ENCODE peak calls at places on chromosomes 1 and 21, in four cellular contexts. Y is HCT116, K is SK-N-SH, Z is endothelial cell of umbilical vein. U is an unnamed sample.

GRCh38 chr1:219514728-219515127 is 98.2 kb downstream of the ZC3H11B start:
- DNase-seq in Y (no peak), K (no peak), Z (no peak), U (no peak)

GRCh38 chr1:88327391-88328267 is 356.4 kb upstream of the PKN2 start:
- DNase-seq in Y (peak), K (no peak), Z (peak), U (peak)

GRCh38 chr1:151972533-151973270 is 21.0 kb downstream of the S100A10 start:
- DNase-seq in Y (peak), K (no peak), Z (peak), U (no peak)

GRCh38 chr21:41711416-41712023 is 55.3 kb downstream of the RIPK4 start:
- DNase-seq in Y (no peak), K (no peak), Z (no peak), U (no peak)

GRCh38 chr1:111738436-111739221 is 566 bp downstream of the INKA2 start:
- DNase-seq in Y (peak), K (peak), Z (peak), U (no peak)

GRCh38 chr1:211330282-211330936 is 3.8 kb downstream of the TRAF5 start:
- DNase-seq in Y (no peak), K (no peak), Z (no peak), U (no peak)

GRCh38 chr1:165844114-165844798 is 16.8 kb downstream of the UCK2 start:
- DNase-seq in Y (no peak), K (no peak), Z (no peak), U (no peak)

GRCh38 chr1:89996415-89997110 is 1.7 kb downstream of the ZNF326 start:
- DNase-seq in Y (no peak), K (no peak), Z (no peak), U (no peak)

GRCh38 chr1:202235856-202236837 is 42.5 kb downstream of the LGR6 start:
- DNase-seq in Y (peak), K (peak), Z (peak), U (no peak)

GRCh38 chr1:58823481-58824010 is 39.7 kb upstream of the JUN start:
- DNase-seq in Y (no peak), K (no peak), Z (peak), U (no peak)

GRCh38 chr1:207981976-207982375 is 71.1 kb upstream of the CD34 start:
- DNase-seq in Y (peak), K (peak), Z (peak), U (no peak)

GRCh38 chr21:44869860-44870747 is 3.4 kb downstream of the PTTG1IP start:
- DNase-seq in Y (peak), K (no peak), Z (peak), U (no peak)
- H3K9ac ChIP-seq in Y (peak), K (peak), Z (peak), U (no peak)

GRCh38 chr1:239555350-239555749 is 169.0 kb downstream of the CHRM3 start:
- DNase-seq in Y (no peak), K (no peak), Z (no peak), U (no peak)

GRCh38 chr1:239547987-239548386 is 161.6 kb downstream of the CHRM3 start:
- DNase-seq in Y (no peak), K (no peak), Z (no peak), U (no peak)

GRCh38 chr1:239545466-239545865 is 159.1 kb downstream of the CHRM3 start:
- DNase-seq in Y (no peak), K (no peak), Z (no peak), U (no peak)

GRCh38 chr1:239550178-239550577 is 163.8 kb downstream of the CHRM3 start:
- DNase-seq in Y (no peak), K (no peak), Z (no peak), U (no peak)
- TF ChIP-seq POLR2AphosphoS5 in Y (no peak), K (no peak), Z (no peak), U (no peak)

DNA sequence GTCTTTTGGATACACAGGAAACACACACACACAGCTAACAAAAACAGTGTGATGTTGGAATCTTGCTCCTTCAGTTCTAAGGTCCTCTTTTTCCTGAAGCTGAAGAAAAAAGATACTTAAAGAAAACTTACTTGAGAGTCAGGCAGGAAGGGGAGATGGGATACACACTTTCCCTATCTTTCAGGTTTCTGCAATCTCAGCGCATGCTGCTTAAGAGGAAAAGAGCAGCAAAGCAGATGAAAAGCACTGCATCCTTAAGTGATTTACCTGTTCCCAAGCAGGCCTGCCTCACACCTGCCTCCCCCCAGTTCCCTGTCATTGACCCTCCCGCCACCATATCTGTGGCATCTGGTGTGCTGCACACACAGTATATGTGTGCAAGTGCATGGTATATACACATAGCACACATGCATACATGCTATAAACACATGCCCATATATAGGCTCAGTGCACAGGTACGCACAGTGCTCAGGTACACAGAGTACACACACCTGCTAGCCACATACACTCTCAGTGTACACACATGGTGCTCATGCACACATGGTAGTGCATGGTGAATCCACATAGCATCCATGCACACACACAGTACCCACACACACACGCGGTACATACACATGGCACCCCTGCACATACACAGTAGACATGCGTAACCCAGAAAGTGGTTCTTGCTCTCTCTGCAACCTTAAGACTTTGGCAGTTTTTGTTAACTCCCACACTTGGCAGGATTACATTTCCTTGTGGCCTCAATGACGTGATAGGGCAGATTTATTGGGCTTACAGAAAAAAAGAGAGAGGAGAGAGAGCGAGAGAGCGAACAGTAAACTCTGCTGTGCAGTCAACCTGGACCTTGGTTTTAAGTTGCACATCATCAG is 166.9 kb downstream of the TOMM20 start:
- DNase-seq in Y (no peak), K (no peak), Z (peak), U (no peak)
- H3K9ac ChIP-seq in Y (no peak), K (peak), Z (peak), U (no peak)

DNA sequence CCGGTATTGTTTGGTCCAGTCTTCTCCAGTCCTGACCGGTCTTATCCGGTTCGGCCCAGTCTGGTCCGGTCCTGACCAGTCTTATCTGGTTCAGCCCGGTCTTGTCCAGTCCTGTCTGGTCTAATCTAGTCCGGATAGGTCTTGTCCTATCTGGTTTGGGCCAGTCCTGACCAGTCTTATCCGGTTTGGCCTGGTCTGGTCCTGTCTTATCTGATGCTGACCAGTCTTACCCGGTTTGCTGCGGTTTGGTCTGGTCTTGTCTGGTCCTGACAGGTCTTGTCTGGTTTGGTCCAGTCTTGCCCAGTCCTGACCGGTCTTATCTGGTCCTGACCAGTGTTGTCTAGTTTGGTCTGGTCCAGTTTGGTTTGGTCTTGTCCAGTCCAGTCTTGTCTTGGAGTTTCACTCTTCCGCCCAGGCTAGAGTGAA is 30.1 kb downstream of the DHX9 start:
- DNase-seq in Y (no peak), K (no peak), Z (no peak), U (no peak)
- TF ChIP-seq POLR2AphosphoS5 in Y (no peak), K (no peak), Z (no peak), U (no peak)

GRCh38 chr1:24366707-24367106 is 46.9 kb downstream of the STPG1 start:
- DNase-seq in Y (no peak), K (no peak), Z (no peak), U (no peak)

GRCh38 chr1:24362982-24363614 is 43.9 kb downstream of the GRHL3 start:
- DNase-seq in Y (peak), K (no peak), Z (no peak), U (no peak)

GRCh38 chr1:24364975-24365678 is 46.0 kb downstream of the GRHL3 start:
- DNase-seq in Y (peak), K (peak), Z (peak), U (peak)

GRCh38 chr1:24363994-24364393 is 44.8 kb downstream of the GRHL3 start:
- DNase-seq in Y (no peak), K (no peak), Z (no peak), U (no peak)

DNA sequence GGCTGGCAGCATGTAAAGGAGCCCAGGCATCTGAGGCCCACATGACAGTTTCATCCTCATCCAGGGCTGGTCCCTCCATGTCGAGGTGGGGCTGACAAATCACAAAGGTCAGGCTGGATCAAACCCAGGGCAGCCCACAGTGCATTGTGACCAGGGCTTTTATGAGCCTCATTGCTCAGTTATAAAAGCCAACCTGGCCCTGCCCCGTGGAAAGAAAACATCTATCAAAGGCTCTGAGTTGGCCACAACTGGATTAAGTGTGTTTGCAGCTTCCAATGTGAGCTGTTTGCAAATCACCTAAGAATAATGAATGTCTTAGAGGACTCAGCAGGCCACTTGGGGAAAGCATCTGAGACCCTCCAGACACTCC is 45.4 kb downstream of the GRHL3 start:
- DNase-seq in Y (peak), K (no peak), Z (no peak), U (no peak)
- H3K9ac ChIP-seq in Y (peak), K (no peak), Z (no peak), U (no peak)

DNA sequence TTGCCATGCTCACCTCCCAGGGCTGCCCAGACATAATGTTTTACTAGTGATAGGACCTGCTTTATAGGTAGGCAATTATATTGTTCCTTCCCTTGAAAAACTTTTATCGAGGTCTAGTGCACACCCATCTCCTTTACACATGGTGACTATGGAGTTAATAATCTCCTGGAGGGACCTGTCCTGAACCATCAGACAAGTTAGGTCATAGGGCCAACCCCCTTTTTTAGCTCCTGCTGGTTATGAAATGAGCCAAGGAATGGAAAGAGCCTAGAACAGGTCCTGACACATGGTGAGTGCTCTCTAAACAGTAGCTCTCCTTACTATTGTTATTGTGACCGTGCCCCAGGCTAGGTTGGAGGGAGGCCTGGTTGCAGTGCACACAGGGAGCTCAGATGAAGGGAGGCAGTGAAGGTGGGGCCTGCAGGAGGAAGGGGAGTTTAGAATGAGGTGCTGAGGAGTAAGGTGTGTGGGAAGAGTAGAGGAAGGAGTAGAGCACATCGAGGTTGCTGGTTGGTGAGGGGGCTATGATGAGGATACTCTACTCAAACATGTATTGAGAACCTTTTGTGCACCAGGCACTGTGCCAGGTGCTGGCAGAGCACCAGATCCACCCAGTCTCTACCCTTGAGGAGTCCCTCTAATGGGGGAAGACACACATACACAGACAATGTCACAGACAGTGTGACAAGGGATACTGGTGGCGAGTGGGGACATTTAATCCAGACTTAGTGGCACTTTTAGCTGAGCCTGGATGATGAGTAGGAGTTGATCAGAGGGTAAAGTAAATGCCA is 14.1 kb upstream of the LMNA start:
- DNase-seq in Y (no peak), K (peak), Z (peak), U (no peak)
- TF ChIP-seq POLR2AphosphoS5 in Y (no peak), K (no peak), Z (no peak), U (no peak)

DNA sequence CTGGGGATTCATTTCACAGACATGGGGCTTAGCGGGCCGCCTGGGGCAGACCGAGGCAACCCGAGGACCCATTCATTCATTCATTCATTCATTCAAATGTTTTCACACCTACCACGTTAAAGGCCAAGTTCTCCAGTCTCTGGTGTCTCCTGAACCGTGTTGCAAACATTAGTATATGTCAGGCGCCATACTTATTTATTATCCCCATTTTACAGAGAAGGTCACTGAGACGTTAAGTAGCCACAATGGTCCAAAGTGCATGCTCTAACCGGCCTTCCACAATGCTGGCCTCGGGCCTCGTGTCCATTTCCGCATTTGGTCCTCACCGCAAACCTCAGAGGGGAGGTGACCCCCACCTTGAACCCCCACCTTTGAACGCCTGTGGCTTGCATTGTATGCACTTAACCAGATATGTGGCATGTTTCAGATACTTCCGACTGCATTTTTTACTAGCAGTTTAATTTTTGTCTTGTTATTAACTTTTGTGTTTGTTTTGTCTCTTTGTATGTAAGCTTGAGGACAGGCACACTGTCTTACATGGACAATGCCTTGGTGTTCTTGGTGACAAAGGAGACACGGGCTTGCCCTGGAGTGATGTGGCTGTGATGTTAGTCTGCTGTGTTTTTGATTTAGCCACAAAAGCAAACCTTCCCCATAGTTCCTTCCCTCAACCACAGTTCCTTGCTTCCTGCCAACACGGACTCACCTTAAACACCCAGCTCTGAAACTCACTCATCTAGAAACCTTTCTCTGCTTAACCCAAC is 1.2 kb upstream of the IFFO2 start:
- DNase-seq in Y (no peak), K (no peak), Z (no peak), U (no peak)
- H3K9ac ChIP-seq in Y (no peak), K (no peak), Z (no peak), U (no peak)